ENCODE peak calls at places on chromosome 7, in seven cellular contexts. W is stomach, I is progenitor cell of endocrine pancreas, S is neural crest cell, D is AG04449, N is spleen, G is GM12865. P is an unnamed sample.

GRCh38 chr7:156751319-156751718 is 110.7 kb downstream of the RNF32 start:
- DNase-seq in G (peak), D (peak), W (no peak), I (no peak), N (no peak), S (no peak), P (peak)

GRCh38 chr7:46011059-46011458 is 90.0 kb upstream of the IGFBP3 start:
- DNase-seq in N (no peak), I (no peak), S (no peak), W (no peak), D (no peak), G (no peak), P (no peak)

GRCh38 chr7:41467596-41467995 is 235.3 kb downstream of the INHBA start:
- DNase-seq in S (no peak), I (no peak), D (no peak), W (no peak), G (no peak), N (no peak), P (no peak)

GRCh38 chr7:113710310-113711106 is 208.3 kb downstream of the PPP1R3A start:
- DNase-seq in G (peak), N (no peak), W (no peak), S (peak), D (peak), I (peak), P (peak)

GRCh38 chr7:43311694-43312093 is 199.2 kb downstream of the HECW1 start:
- DNase-seq in I (no peak), G (no peak), D (no peak), S (no peak), N (no peak), W (no peak), P (no peak)

GRCh38 chr7:94052398-94053180 is 48.4 kb upstream of the BET1 start:
- DNase-seq in N (no peak), D (no peak), W (no peak), S (no peak), I (no peak), G (peak), P (no peak)

GRCh38 chr7:158323741-158324396 is 263.8 kb downstream of the PTPRN2 start:
- DNase-seq in S (no peak), D (no peak), N (peak), W (no peak), G (no peak), I (no peak), P (no peak)

GRCh38 chr7:157412021-157412443 is 75.2 kb downstream of the DNAJB6 start:
- DNase-seq in W (no peak), G (no peak), D (peak), S (no peak), I (no peak), N (peak), P (no peak)

GRCh38 chr7:28607799-28608198 is 195.5 kb downstream of the CREB5 start:
- DNase-seq in D (no peak), G (no peak), W (no peak), S (no peak), N (no peak), I (no peak), P (no peak)

GRCh38 chr7:121420976-121421375 is 24.9 kb upstream of the FAM3C start:
- DNase-seq in N (no peak), D (no peak), I (no peak), G (no peak), S (no peak), W (peak), P (no peak)

GRCh38 chr7:73652541-73652949 is 15.1 kb upstream of the VPS37D start:
- DNase-seq in S (no peak), W (no peak), I (no peak), N (no peak), G (no peak), D (no peak), P (no peak)

GRCh38 chr7:100406767-100407166 is 21.7 kb downstream of the ZCWPW1 start:
- DNase-seq in S (no peak), W (no peak), D (no peak), I (no peak), G (no peak), N (no peak), P (no peak)

GRCh38 chr7:40239755-40240303 is 105.0 kb downstream of the SUGCT start:
- DNase-seq in G (no peak), I (no peak), N (no peak), S (no peak), W (no peak), D (no peak), P (no peak)

GRCh38 chr7:44087914-44088838 is 5.8 kb upstream of the POLM start:
- DNase-seq in D (peak), G (no peak), S (no peak), W (no peak), I (no peak), N (peak), P (no peak)

GRCh38 chr7:42692609-42693008 is 219.3 kb downstream of the C7orf25 start:
- DNase-seq in S (no peak), W (no peak), N (no peak), I (no peak), G (no peak), D (peak), P (no peak)

GRCh38 chr7:100219271-100219737 is 445 bp upstream of the PVRIG start:
- DNase-seq in W (no peak), S (no peak), G (no peak), D (no peak), N (peak), I (no peak), P (no peak)

GRCh38 chr7:51237727-51238126 is 78.9 kb downstream of the COBL start:
- DNase-seq in S (no peak), N (no peak), I (no peak), G (no peak), D (no peak), W (no peak), P (no peak)

GRCh38 chr7:93566876-93567275 is 7.6 kb downstream of the CALCR start:
- DNase-seq in W (no peak), I (no peak), G (no peak), N (no peak), S (no peak), D (no peak), P (no peak)

GRCh38 chr7:20236790-20237189 is 19.6 kb upstream of the MACC1 start:
- DNase-seq in D (no peak), N (no peak), I (no peak), W (no peak), S (no peak), G (no peak), P (no peak)

DNA sequence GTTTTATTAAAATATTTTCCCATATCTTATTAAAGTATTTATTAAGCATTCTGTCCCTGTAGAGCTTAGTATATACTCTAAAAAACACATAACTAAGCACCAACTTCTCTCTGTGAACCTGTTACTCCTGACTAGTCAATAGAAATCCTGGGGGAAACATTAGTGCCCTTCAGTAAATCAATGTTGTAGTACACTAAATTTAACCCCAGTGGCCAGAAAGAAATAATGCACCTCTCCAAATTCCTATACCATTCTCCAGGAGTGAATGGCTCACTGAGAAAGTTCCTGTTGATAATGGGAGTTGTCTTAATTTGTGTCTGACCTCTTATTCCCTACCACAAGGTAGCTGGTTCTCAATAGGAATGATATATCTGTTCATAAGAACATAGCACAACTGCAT is 188.2 kb downstream of the SEMA3D start:
- DNase-seq in G (no peak), D (no peak), S (no peak), N (no peak), I (no peak), W (no peak), P (no peak)
- TF ChIP-seq CTCF in G (no peak), D (no peak), S (peak), N (no peak), I (peak), W (no peak), P (no peak)

DNA sequence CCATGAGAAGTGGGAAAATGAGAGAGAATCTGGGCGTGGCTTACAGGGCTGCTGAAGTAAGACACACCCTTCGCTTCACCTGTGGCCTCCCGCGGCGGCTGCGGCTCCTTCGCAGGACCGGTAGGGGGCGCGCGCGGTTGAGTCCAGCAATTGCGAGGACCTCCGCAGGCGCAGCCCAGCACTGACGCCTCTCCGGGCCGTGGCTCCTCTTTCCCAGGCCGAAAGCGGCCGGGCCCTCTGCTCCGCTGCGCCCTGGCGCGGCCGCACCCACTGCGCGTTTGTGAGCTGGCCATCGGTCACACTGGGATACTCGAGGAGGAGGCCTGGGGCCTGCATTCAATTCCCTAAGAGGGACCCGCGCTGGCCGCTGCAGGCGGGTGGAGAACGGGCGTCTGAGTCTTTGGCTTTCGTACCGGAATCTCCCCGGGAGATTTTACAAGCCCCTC is at the start of gene LRRD1:
- DNase-seq in N (peak), D (peak), W (peak), S (peak), I (peak), G (peak), P (peak)
- TF ChIP-seq CTCF in N (peak), D (peak), W (peak), S (peak), I (peak), G (peak), P (peak)

GRCh38 chr7:151696738-151697514 is 177.2 kb upstream of the RHEB start:
- DNase-seq in S (no peak), I (peak), W (peak), D (no peak), G (no peak), N (no peak), P (no peak)
- TF ChIP-seq CTCF in S (no peak), I (no peak), W (no peak), D (no peak), G (no peak), N (no peak), P (no peak)

GRCh38 chr7:22453159-22453558 is 46.8 kb downstream of the STEAP1B start:
- DNase-seq in I (no peak), G (no peak), W (no peak), D (no peak), S (no peak), N (no peak), P (no peak)
- TF ChIP-seq CTCF in I (no peak), G (no peak), W (no peak), D (no peak), S (no peak), N (no peak), P (no peak)

DNA sequence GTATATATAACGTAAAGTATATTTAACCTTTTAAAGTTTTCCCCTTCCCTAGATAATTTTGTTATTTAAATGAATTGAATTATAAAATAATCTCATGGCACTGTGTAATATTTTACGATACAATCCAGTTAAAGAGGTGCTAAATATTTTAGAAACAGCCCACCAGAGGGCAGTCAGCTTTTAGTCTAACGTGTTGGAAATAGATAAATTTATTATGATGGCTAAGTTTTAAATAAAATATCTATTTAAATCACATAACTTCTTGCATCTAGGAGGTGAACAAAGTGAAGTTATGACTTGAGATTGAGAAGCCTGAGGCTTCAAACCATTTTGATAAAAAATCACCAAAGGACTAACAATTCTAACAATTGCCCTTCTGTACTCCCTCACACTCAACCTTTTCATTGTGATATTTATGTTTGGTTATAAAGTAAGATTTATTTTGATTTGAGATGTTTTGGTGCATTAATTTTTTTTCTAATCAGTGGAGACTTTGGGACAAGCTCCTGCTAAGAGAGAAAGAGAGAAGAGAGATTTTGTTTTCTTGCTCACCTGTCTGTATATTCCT is 171.5 kb upstream of the SP4 start:
- DNase-seq in D (no peak), W (no peak), S (no peak), I (no peak), G (peak), N (no peak), P (no peak)
- TF ChIP-seq CTCF in D (no peak), W (peak), S (peak), I (peak), G (peak), N (peak), P (peak)

DNA sequence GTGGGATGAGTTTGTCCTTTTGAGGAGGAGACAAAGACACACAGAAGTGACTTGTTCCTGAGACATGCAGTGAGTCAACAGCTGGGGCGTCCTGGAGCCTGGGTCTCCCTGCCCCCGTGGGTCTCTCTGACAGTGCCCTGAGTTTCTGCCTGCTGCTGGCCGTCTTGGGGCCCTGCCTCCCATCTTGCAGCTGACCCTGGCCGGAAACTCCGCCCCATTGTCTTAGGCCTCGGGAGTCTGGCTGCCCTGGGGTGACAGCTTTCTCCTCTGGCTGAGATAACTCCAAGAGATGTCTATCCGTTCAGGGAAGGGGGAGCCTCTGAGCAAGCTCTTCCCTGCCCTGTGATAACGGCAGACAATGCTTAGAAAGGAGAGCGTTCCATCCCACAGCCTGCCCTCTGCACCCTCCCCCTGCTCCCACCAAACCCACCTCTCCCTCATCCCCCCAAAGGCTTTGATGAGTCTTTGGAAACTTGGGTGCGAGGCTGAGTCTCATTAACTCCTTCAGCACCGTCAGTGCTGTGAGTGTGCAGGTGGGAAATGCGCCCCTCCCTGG is 69.5 kb upstream of the PODXL start:
- DNase-seq in I (no peak), S (peak), D (peak), G (no peak), N (no peak), W (no peak), P (no peak)
- TF ChIP-seq CTCF in I (no peak), S (no peak), D (no peak), G (no peak), N (no peak), W (no peak), P (no peak)

GRCh38 chr7:2482725-2483451 is 6.7 kb upstream of the GRIFIN start:
- DNase-seq in N (no peak), W (no peak), D (no peak), G (no peak), I (no peak), S (no peak), P (no peak)
- TF ChIP-seq CTCF in N (no peak), W (no peak), D (no peak), G (peak), I (no peak), S (no peak), P (no peak)